ENCODE peak calls at places on chromosomes 12 and 14, in four cellular contexts. P is effector memory CD8-positive, alpha-beta T cell; A is naive thymus-derived CD8-positive, alpha-beta T cell; R is thoracic aorta. L is an unnamed sample.

GRCh38 chr14:81450100-81450531 is 50.0 kb upstream of the STON2 start:
- DNase-seq in P (no peak), A (no peak), R (no peak), L (no peak)

GRCh38 chr14:21039059-21039422 is 3.1 kb upstream of the RNASE7 start:
- DNase-seq in A (no peak), R (no peak), P (no peak), L (no peak)

GRCh38 chr14:91138511-91139359 is 24.9 kb downstream of the DGLUCY start:
- DNase-seq in A (no peak), R (no peak), P (peak), L (peak)

GRCh38 chr12:55681142-55682077 is 26.3 kb downstream of the ITGA7 start:
- DNase-seq in A (no peak), P (no peak), R (peak), L (no peak)

GRCh38 chr14:104937161-104937560 is 12.5 kb downstream of the PLD4 start:
- DNase-seq in A (no peak), P (no peak), R (no peak), L (no peak)

GRCh38 chr12:44647891-44648690 is 228.0 kb downstream of the NELL2 start:
- DNase-seq in A (no peak), P (no peak), R (no peak), L (no peak)

GRCh38 chr14:95252219-95252618 is 67.5 kb downstream of the CLMN start:
- DNase-seq in P (no peak), R (no peak), A (no peak), L (no peak)

GRCh38 chr14:60250318-60251035 is 1.5 kb downstream of the PPM1A start:
- DNase-seq in P (no peak), R (no peak), A (no peak), L (peak)

GRCh38 chr14:99541677-99542470 is 60.7 kb downstream of the CCNK start:
- DNase-seq in R (no peak), A (no peak), P (no peak), L (no peak)

GRCh38 chr14:33163109-33163508 is 224.4 kb downstream of the NPAS3 start:
- DNase-seq in R (no peak), A (no peak), P (no peak), L (no peak)

GRCh38 chr12:321606-322326 is 59.1 kb upstream of the SLC6A13 start:
- DNase-seq in P (no peak), R (no peak), A (no peak), L (no peak)

GRCh38 chr12:53659011-53659551 is 16.8 kb downstream of the ATP5MC2 start:
- DNase-seq in P (no peak), R (no peak), A (no peak), L (no peak)

GRCh38 chr14:30656190-30656632 is 34.1 kb downstream of the SCFD1 start:
- DNase-seq in A (peak), R (no peak), P (peak), L (peak)

GRCh38 chr12:52018448-52019122 is 11.8 kb downstream of the TAMALIN start:
- DNase-seq in A (no peak), R (no peak), P (no peak), L (no peak)

GRCh38 chr12:122195405-122195804 is 8.1 kb upstream of the B3GNT4 start:
- DNase-seq in A (no peak), P (no peak), R (no peak), L (no peak)

GRCh38 chr12:32824596-32824995 is 68.9 kb upstream of the YARS2 start:
- DNase-seq in R (no peak), P (no peak), A (no peak), L (no peak)

GRCh38 chr12:55933158-55933798 is 2.3 kb downstream of the DGKA start:
- DNase-seq in A (no peak), P (no peak), R (no peak), L (no peak)

GRCh38 chr14:104389326-104390220 is 190.0 kb upstream of the C14orf180 start:
- DNase-seq in P (no peak), A (no peak), R (no peak), L (no peak)

GRCh38 chr14:93930296-93930988 is 3.3 kb downstream of the FAM181A start:
- DNase-seq in A (no peak), P (no peak), R (no peak), L (no peak)

GRCh38 chr12:132813443-132813842 is 15.2 kb downstream of the GOLGA3 start:
- DNase-seq in R (no peak), A (no peak), P (no peak), L (no peak)

GRCh38 chr12:53579545-53579955 is 46.6 kb downstream of the ATF7 start:
- DNase-seq in A (no peak), P (no peak), R (no peak), L (no peak)

GRCh38 chr12:113056631-113057488 is at the start of gene DTX1:
- DNase-seq in R (no peak), A (peak), P (peak), L (no peak)

GRCh38 chr14:24875203-24875840 is 174.6 kb downstream of the STXBP6 start:
- DNase-seq in R (no peak), P (no peak), A (no peak), L (no peak)

GRCh38 chr12:62466018-62466595 is 519 bp upstream of the MON2 start:
- DNase-seq in R (no peak), A (no peak), P (peak), L (peak)

GRCh38 chr12:99418379-99418778 is 229.2 kb upstream of the GARIN6 start:
- DNase-seq in R (no peak), P (no peak), A (no peak), L (no peak)

GRCh38 chr14:88063807-88064206 is 58.9 kb downstream of the GPR65 start:
- DNase-seq in P (no peak), R (no peak), A (no peak), L (no peak)

GRCh38 chr12:126952106-126953007 is 1314.6 kb upstream of the TMEM132C start:
- DNase-seq in P (no peak), A (no peak), R (no peak), L (no peak)

L was measured in erythroblast.